ENCODE peak calls at places on chromosomes 6 and 20, in ten cellular contexts. Y, D, F, N, W, M, B, K, T and G are unnamed samples.
A peak's percentile ranks its signal among the peaks of the same experiment; 100 is the strongest.

GRCh38 chr6:148413321-148414094 is 70.9 kb downstream of the SASH1 start:
- DNase-seq in D (no peak), T (no peak), K (no peak), M (no peak), F (no peak), B (no peak), Y (no peak), W (no peak), N (no peak), G (no peak)

GRCh38 chr6:32903952-32904351 is 36.9 kb downstream of the HLA-DMB start:
- DNase-seq in Y (no peak), W (no peak), B (no peak), T (no peak), N (no peak), K (no peak), M (no peak), F (no peak), D (no peak), G (no peak)

GRCh38 chr6:149293244-149293643 is 24.3 kb upstream of the TAB2 start:
- DNase-seq in N (no peak), B (no peak), T (no peak), Y (no peak), D (no peak), F (no peak), W (no peak), M (no peak), K (no peak), G (no peak)

GRCh38 chr6:64547594-64548268 is 912.1 kb downstream of the PHF3 start:
- DNase-seq in M (no peak), B (no peak), D (no peak), N (no peak), Y (no peak), W (no peak), F (no peak), T (no peak), K (no peak), G (no peak)

GRCh38 chr6:44294832-44295791 is 18.0 kb downstream of the AARS2 start:
- DNase-seq in F (no peak), B (no peak), K (no peak), W (no peak), Y (no peak), M (no peak), T (no peak), N (no peak), D (no peak), G (no peak)

GRCh38 chr20:41462372-41463161 is 95.9 kb upstream of the EMILIN3 start:
- DNase-seq in Y (no peak), W (no peak), D (no peak), K (no peak), T (no peak), B (no peak), M (no peak), F (no peak), N (no peak), G (no peak)

GRCh38 chr6:57173886-57174510 is 1.9 kb downstream of the BAG2 start:
- DNase-seq in Y (peak; percentile 59), T (no peak), N (no peak), D (peak; percentile 75), W (no peak), M (no peak), B (peak; percentile 83), F (no peak), K (peak; percentile 53), G (peak; percentile 37)

GRCh38 chr6:39029156-39030011 is 19.2 kb upstream of the GLP1R start:
- DNase-seq in B (no peak), F (no peak), Y (no peak), W (peak; percentile 55), T (no peak), K (no peak), M (peak; percentile 31), N (peak; percentile 19), D (peak; percentile 66), G (no peak)

GRCh38 chr6:3235969-3236368 is 8.5 kb upstream of the TUBB2B start:
- DNase-seq in F (no peak), W (no peak), T (no peak), N (no peak), K (no peak), D (no peak), B (no peak), Y (no peak), M (no peak), G (no peak)

GRCh38 chr6:140779991-140780596 is 1352.6 kb upstream of the GJE1 start:
- DNase-seq in B (no peak), T (no peak), N (no peak), F (no peak), Y (no peak), W (no peak), M (no peak), K (no peak), D (no peak), G (no peak)